ENCODE peak calls at places on chromosomes 5 and 9, in nine cellular contexts. Y, O, J, V, T, U, I, A and F are unnamed samples.

GRCh38 chr9:7085357-7085756 is 327.6 kb downstream of the KDM4C start:
- DNase-seq in Y (no peak), O (no peak), J (no peak), V (no peak), T (no peak), U (no peak), I (no peak), A (no peak), F (no peak)

GRCh38 chr9:132250324-132251262 is 88.7 kb downstream of the NTNG2 start:
- DNase-seq in Y (no peak), O (no peak), J (no peak), V (no peak), T (no peak), U (no peak), I (no peak), A (no peak), F (no peak)

GRCh38 chr9:113559834-113560620 is 96.5 kb downstream of the RGS3 start:
- DNase-seq in Y (no peak), O (no peak), J (no peak), V (no peak), T (no peak), U (no peak), I (peak; percentile 6), A (no peak), F (no peak)

GRCh38 chr9:108271646-108272349 is 584.0 kb downstream of the ACTL7B start:
- DNase-seq in Y (no peak), O (no peak), J (peak; percentile 9), V (peak; percentile 69), T (peak; percentile 34), U (no peak), I (peak; percentile 30), A (no peak), F (no peak)

GRCh38 chr5:141879941-141880738 is 1.9 kb upstream of the PCDH1 start:
- DNase-seq in Y (no peak), O (no peak), J (no peak), V (no peak), T (no peak), U (no peak), I (peak; percentile 11), A (no peak), F (no peak)

GRCh38 chr9:137163101-137163661 is 6.7 kb downstream of the LRRC26 start:
- DNase-seq in Y (no peak), O (peak; percentile 59), J (peak; percentile 37), V (no peak), T (no peak), U (no peak), I (no peak), A (no peak), F (no peak)

GRCh38 chr9:127899200-127899943 is at the start of gene ST6GALNAC6:
- DNase-seq in Y (peak; percentile 52), O (peak; percentile 55), J (peak; percentile 81), V (peak; percentile 73), T (peak; percentile 77), U (peak; percentile 70), I (peak; percentile 67), A (no peak), F (no peak)

GRCh38 chr9:71901695-71902094 is 9.3 kb downstream of the ABHD17B start:
- DNase-seq in Y (no peak), O (no peak), J (no peak), V (no peak), T (no peak), U (no peak), I (no peak), A (no peak), F (no peak)

GRCh38 chr5:111320953-111321352 is 96.8 kb downstream of the CAMK4 start:
- DNase-seq in Y (no peak), O (no peak), J (no peak), V (no peak), T (no peak), U (no peak), I (no peak), A (no peak), F (no peak)

GRCh38 chr5:127089206-127089605 is 15.9 kb upstream of the C5orf63 start:
- DNase-seq in Y (no peak), O (no peak), J (no peak), V (peak; percentile 29), T (no peak), U (no peak), I (no peak), A (no peak), F (no peak)

GRCh38 chr5:158943057-158943456 is 156.7 kb downstream of the EBF1 start:
- DNase-seq in Y (no peak), O (no peak), J (no peak), V (peak; percentile 66), T (peak; percentile 24), U (no peak), I (no peak), A (no peak), F (no peak)

GRCh38 chr9:114662081-114662989 is 4.7 kb upstream of the TEX53 start:
- DNase-seq in Y (peak; percentile 52), O (peak; percentile 85), J (peak; percentile 76), V (peak; percentile 44), T (peak; percentile 64), U (peak; percentile 33), I (peak; percentile 26), A (no peak), F (no peak)

GRCh38 chr5:123035320-123035949 is 1.1 kb downstream of the PPIC start:
- DNase-seq in Y (no peak), O (peak; percentile 64), J (peak; percentile 30), V (peak; percentile 29), T (peak; percentile 72), U (no peak), I (peak; percentile 44), A (no peak), F (no peak)

GRCh38 chr9:21605489-21605931 is 123.4 kb upstream of the IFNE start:
- DNase-seq in Y (no peak), O (no peak), J (no peak), V (peak; percentile 97), T (no peak), U (no peak), I (no peak), A (no peak), F (no peak)

GRCh38 chr9:12699529-12699928 is 6.3 kb downstream of the TYRP1 start:
- DNase-seq in Y (no peak), O (no peak), J (no peak), V (peak; percentile 86), T (no peak), U (no peak), I (no peak), A (no peak), F (no peak)

GRCh38 chr9:2570615-2571479 is 50.7 kb upstream of the VLDLR start:
- DNase-seq in Y (no peak), O (no peak), J (no peak), V (peak; percentile 85), T (peak; percentile 80), U (peak; percentile 21), I (peak; percentile 78), A (no peak), F (no peak)

GRCh38 chr5:154698681-154699275 is 56.4 kb upstream of the LARP1 start:
- DNase-seq in Y (no peak), O (no peak), J (no peak), V (no peak), T (no peak), U (no peak), I (no peak), A (no peak), F (no peak)

GRCh38 chr5:19987594-19988345 is at the start of gene CDH18:
- DNase-seq in Y (no peak), O (peak; percentile 74), J (peak; percentile 78), V (peak; percentile 59), T (peak; percentile 29), U (no peak), I (no peak), A (no peak), F (peak; percentile 73)

GRCh38 chr5:5231576-5231975 is 91.4 kb downstream of the ADAMTS16 start:
- DNase-seq in Y (no peak), O (no peak), J (no peak), V (no peak), T (no peak), U (no peak), I (no peak), A (no peak), F (no peak)

GRCh38 chr5:65696892-65697291 is 25.0 kb downstream of the SGTB start:
- DNase-seq in Y (no peak), O (no peak), J (no peak), V (no peak), T (no peak), U (no peak), I (no peak), A (no peak), F (no peak)
- TF ChIP-seq CTCF in Y (no peak), O (no peak), J (no peak), V (no peak), T (no peak), U (no peak), I (no peak), A (no peak), F (no peak)

GRCh38 chr5:56856779-56857178 is 41.4 kb downstream of the MAP3K1 start:
- DNase-seq in Y (no peak), O (no peak), J (no peak), V (no peak), T (no peak), U (no peak), I (no peak), A (no peak), F (no peak)
- TF ChIP-seq CTCF in Y (no peak), O (no peak), J (no peak), V (no peak), T (no peak), U (no peak), I (no peak), A (no peak), F (no peak)

GRCh38 chr5:140840978-140841962 is at the start of gene PCDHA8:
- DNase-seq in Y (no peak), O (peak; percentile 76), J (no peak), V (no peak), T (no peak), U (no peak), I (no peak), A (no peak), F (no peak)
- TF ChIP-seq CTCF in Y (no peak), O (peak; percentile 65), J (no peak), V (peak; percentile 6), T (no peak), U (no peak), I (no peak), A (no peak), F (no peak)

GRCh38 chr5:78555870-78556269 is 92.7 kb downstream of the LHFPL2 start:
- DNase-seq in Y (no peak), O (no peak), J (no peak), V (no peak), T (no peak), U (no peak), I (no peak), A (no peak), F (no peak)
- TF ChIP-seq CTCF in Y (no peak), O (no peak), J (no peak), V (no peak), T (no peak), U (no peak), I (no peak), A (no peak), F (no peak)

DNA sequence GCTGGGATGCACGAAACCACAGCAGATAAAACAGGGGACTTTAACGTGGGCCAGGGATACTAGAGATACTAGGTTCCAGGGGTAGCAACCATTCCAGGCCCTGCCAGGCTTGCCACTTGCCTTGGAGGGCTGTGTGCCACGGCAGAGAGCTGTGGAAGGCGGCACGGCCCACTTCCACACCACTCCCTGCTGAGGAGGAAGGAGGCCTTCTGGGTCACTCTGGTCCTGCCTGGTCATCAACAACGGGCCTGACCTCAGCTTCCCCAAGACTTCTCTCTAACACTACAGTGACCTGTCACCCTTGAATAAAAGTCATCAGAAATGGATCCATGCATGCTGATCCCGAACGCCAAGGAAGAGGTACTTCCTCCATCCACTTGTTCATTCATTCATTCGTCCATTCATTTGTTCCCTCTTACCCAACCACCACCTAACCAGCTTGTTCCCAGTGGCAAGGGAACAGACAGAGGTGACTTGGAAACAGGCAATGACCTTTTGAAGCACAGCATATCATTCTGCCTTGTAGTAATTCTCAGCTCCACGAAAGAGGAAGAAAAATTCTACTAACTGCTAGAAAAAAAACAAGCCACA is 58.8 kb downstream of the STK10 start:
- DNase-seq in Y (no peak), O (no peak), J (no peak), V (no peak), T (no peak), U (no peak), I (no peak), A (no peak), F (no peak)
- TF ChIP-seq CTCF in Y (no peak), O (no peak), J (no peak), V (no peak), T (no peak), U (no peak), I (no peak), A (no peak), F (no peak)